ENCODE peak calls at places on chromosomes 11 and 22, in six cellular contexts. One of them, this sample, is unnamed.

GRCh38 chr11:47186076-47186936 is at the start of gene PACSIN3:
- DNase-seq in NK-92 treated with Interleukin-12 subunit alpha and Interleukin-12 subunit beta, amount 100 ng/mL, for 24 hours: no peak
- DNase-seq in stimulated activated naive CD8-positive, alpha-beta T cell treated with anti-CD3 and anti-CD28 coated beads, Interleukin-15, Interleukin-2, amounts not matched to agents 100 U/mL and 50 U/mL, for 24 hours: peak; percentile 66
- DNase-seq in stomach: peak; percentile 69
- DNase-seq in amygdala: no peak
- DNase-seq in C1 segment of cervical spinal cord: peak; percentile 41
- DNase-seq in this sample: no peak

GRCh38 chr22:31538815-31539214 is 42.5 kb downstream of the SFI1 start:
- DNase-seq in NK-92 treated with Interleukin-12 subunit alpha and Interleukin-12 subunit beta, amount 100 ng/mL, for 24 hours: no peak
- DNase-seq in stimulated activated naive CD8-positive, alpha-beta T cell treated with anti-CD3 and anti-CD28 coated beads, Interleukin-15, Interleukin-2, amounts not matched to agents 100 U/mL and 50 U/mL, for 24 hours: peak; percentile 60
- DNase-seq in stomach: no peak
- DNase-seq in amygdala: no peak
- DNase-seq in C1 segment of cervical spinal cord: no peak
- DNase-seq in this sample: no peak

GRCh38 chr22:39130892-39131855 is 21.3 kb downstream of the CBX7 start:
- DNase-seq in NK-92 treated with Interleukin-12 subunit alpha and Interleukin-12 subunit beta, amount 100 ng/mL, for 24 hours: no peak
- DNase-seq in stimulated activated naive CD8-positive, alpha-beta T cell treated with anti-CD3 and anti-CD28 coated beads, Interleukin-15, Interleukin-2, amounts not matched to agents 100 U/mL and 50 U/mL, for 24 hours: no peak
- DNase-seq in stomach: no peak
- DNase-seq in amygdala: no peak
- DNase-seq in C1 segment of cervical spinal cord: no peak
- DNase-seq in this sample: no peak

GRCh38 chr22:32177221-32177765 is 18.2 kb upstream of the C22orf42 start:
- DNase-seq in NK-92 treated with Interleukin-12 subunit alpha and Interleukin-12 subunit beta, amount 100 ng/mL, for 24 hours: no peak
- DNase-seq in stimulated activated naive CD8-positive, alpha-beta T cell treated with anti-CD3 and anti-CD28 coated beads, Interleukin-15, Interleukin-2, amounts not matched to agents 100 U/mL and 50 U/mL, for 24 hours: no peak
- DNase-seq in stomach: no peak
- DNase-seq in amygdala: no peak
- DNase-seq in C1 segment of cervical spinal cord: no peak
- DNase-seq in this sample: no peak

GRCh38 chr11:31809857-31810778 is 1.0 kb downstream of the PAX6 start:
- DNase-seq in NK-92 treated with Interleukin-12 subunit alpha and Interleukin-12 subunit beta, amount 100 ng/mL, for 24 hours: no peak
- DNase-seq in stimulated activated naive CD8-positive, alpha-beta T cell treated with anti-CD3 and anti-CD28 coated beads, Interleukin-15, Interleukin-2, amounts not matched to agents 100 U/mL and 50 U/mL, for 24 hours: no peak
- DNase-seq in stomach: no peak
- DNase-seq in amygdala: no peak
- DNase-seq in C1 segment of cervical spinal cord: no peak
- DNase-seq in this sample: no peak

GRCh38 chr11:77142091-77142975 is 14.3 kb downstream of the MYO7A start:
- DNase-seq in NK-92 treated with Interleukin-12 subunit alpha and Interleukin-12 subunit beta, amount 100 ng/mL, for 24 hours: peak; percentile 44
- DNase-seq in stimulated activated naive CD8-positive, alpha-beta T cell treated with anti-CD3 and anti-CD28 coated beads, Interleukin-15, Interleukin-2, amounts not matched to agents 100 U/mL and 50 U/mL, for 24 hours: peak; percentile 26
- DNase-seq in stomach: no peak
- DNase-seq in amygdala: no peak
- DNase-seq in C1 segment of cervical spinal cord: no peak
- DNase-seq in this sample: no peak

GRCh38 chr11:41795004-41795403 is 335.6 kb upstream of the LRRC4C start:
- DNase-seq in NK-92 treated with Interleukin-12 subunit alpha and Interleukin-12 subunit beta, amount 100 ng/mL, for 24 hours: no peak
- DNase-seq in stimulated activated naive CD8-positive, alpha-beta T cell treated with anti-CD3 and anti-CD28 coated beads, Interleukin-15, Interleukin-2, amounts not matched to agents 100 U/mL and 50 U/mL, for 24 hours: no peak
- DNase-seq in stomach: no peak
- DNase-seq in amygdala: no peak
- DNase-seq in C1 segment of cervical spinal cord: no peak
- DNase-seq in this sample: no peak

GRCh38 chr11:112655386-112655785 is 305.8 kb upstream of the NCAM1 start:
- DNase-seq in NK-92 treated with Interleukin-12 subunit alpha and Interleukin-12 subunit beta, amount 100 ng/mL, for 24 hours: no peak
- DNase-seq in stimulated activated naive CD8-positive, alpha-beta T cell treated with anti-CD3 and anti-CD28 coated beads, Interleukin-15, Interleukin-2, amounts not matched to agents 100 U/mL and 50 U/mL, for 24 hours: no peak
- DNase-seq in stomach: peak; percentile 33
- DNase-seq in amygdala: no peak
- DNase-seq in C1 segment of cervical spinal cord: peak; percentile 7
- DNase-seq in this sample: no peak

GRCh38 chr11:6686006-6686405 is 2.9 kb upstream of the MRPL17 start:
- DNase-seq in NK-92 treated with Interleukin-12 subunit alpha and Interleukin-12 subunit beta, amount 100 ng/mL, for 24 hours: no peak
- DNase-seq in stimulated activated naive CD8-positive, alpha-beta T cell treated with anti-CD3 and anti-CD28 coated beads, Interleukin-15, Interleukin-2, amounts not matched to agents 100 U/mL and 50 U/mL, for 24 hours: no peak
- DNase-seq in stomach: no peak
- DNase-seq in amygdala: no peak
- DNase-seq in C1 segment of cervical spinal cord: no peak
- DNase-seq in this sample: no peak

GRCh38 chr22:41021039-41021654 is 70.0 kb downstream of the RBX1 start:
- DNase-seq in NK-92 treated with Interleukin-12 subunit alpha and Interleukin-12 subunit beta, amount 100 ng/mL, for 24 hours: no peak
- DNase-seq in stimulated activated naive CD8-positive, alpha-beta T cell treated with anti-CD3 and anti-CD28 coated beads, Interleukin-15, Interleukin-2, amounts not matched to agents 100 U/mL and 50 U/mL, for 24 hours: peak; percentile 5
- DNase-seq in stomach: no peak
- DNase-seq in amygdala: no peak
- DNase-seq in C1 segment of cervical spinal cord: no peak
- DNase-seq in this sample: no peak

GRCh38 chr22:39013923-39014722 is at the start of gene APOBEC3C:
- DNase-seq in NK-92 treated with Interleukin-12 subunit alpha and Interleukin-12 subunit beta, amount 100 ng/mL, for 24 hours: peak; percentile 76
- DNase-seq in stimulated activated naive CD8-positive, alpha-beta T cell treated with anti-CD3 and anti-CD28 coated beads, Interleukin-15, Interleukin-2, amounts not matched to agents 100 U/mL and 50 U/mL, for 24 hours: peak; percentile 84
- DNase-seq in stomach: peak; percentile 78
- DNase-seq in amygdala: no peak
- DNase-seq in C1 segment of cervical spinal cord: peak; percentile 52
- DNase-seq in this sample: peak; percentile 78